ENCODE peak calls at places on chromosomes 1 and 21, in six cellular contexts. N is dorsolateral prefrontal cortex; V is spleen; Z is astrocyte of the spinal cord; A is activated naive CD8-positive, alpha-beta T cell treated with anti-CD3 and anti-CD28 coated beads, Interleukin-2, amount 10 ng/mL, durations not matched to agents 7 days and 5 days; W is NCI-H2227 treated with DMSO at 0.1 percent for 48 hours. G is an unnamed sample.

GRCh38 chr1:83942914-83943313 is 56.0 kb downstream of the TTLL7 start:
- DNase-seq in N (no peak), V (no peak), Z (peak; percentile 38), A (no peak), W (no peak), G (no peak)

GRCh38 chr1:212355230-212355969 is 59.3 kb downstream of the PACC1 start:
- DNase-seq in N (no peak), V (no peak), Z (no peak), A (no peak), W (no peak), G (no peak)

GRCh38 chr21:21730524-21730923 is 732.3 kb downstream of the NCAM2 start:
- DNase-seq in N (no peak), V (no peak), Z (no peak), A (no peak), W (peak; percentile 44), G (no peak)

GRCh38 chr1:236997882-236998281 is 6.4 kb downstream of the MT1HL1 start:
- DNase-seq in N (no peak), V (no peak), Z (no peak), A (no peak), W (no peak), G (no peak)

GRCh38 chr21:32411366-32412161 is 942 bp upstream of the EVA1C start:
- DNase-seq in N (peak; percentile 90), V (peak; percentile 93), Z (peak; percentile 66), A (peak; percentile 77), W (peak; percentile 33), G (peak; percentile 56)

GRCh38 chr1:116956378-116956777 is 45.2 kb upstream of the CD101 start:
- DNase-seq in N (no peak), V (no peak), Z (no peak), A (no peak), W (no peak), G (no peak)

GRCh38 chr1:181010789-181011188 is 11.9 kb downstream of the STX6 start:
- DNase-seq in N (no peak), V (no peak), Z (peak; percentile 60), A (no peak), W (no peak), G (no peak)

GRCh38 chr1:43229831-43230780 is 39.7 kb upstream of the TMEM125 start:
- DNase-seq in N (no peak), V (no peak), Z (no peak), A (no peak), W (no peak), G (no peak)

GRCh38 chr1:200495901-200496300 is 86.1 kb upstream of the ZNF281 start:
- DNase-seq in N (no peak), V (no peak), Z (no peak), A (no peak), W (no peak), G (no peak)

GRCh38 chr1:2174348-2175054 is 20.1 kb downstream of the FAAP20 start:
- DNase-seq in N (peak; percentile 78), V (peak; percentile 86), Z (peak; percentile 64), A (peak; percentile 65), W (peak; percentile 50), G (peak; percentile 10)

GRCh38 chr1:244276646-244277045 is 175.1 kb downstream of the ADSS2 start:
- DNase-seq in N (no peak), V (no peak), Z (peak; percentile 5), A (no peak), W (no peak), G (no peak)

GRCh38 chr1:246219508-246220030 is 287.5 kb downstream of the SMYD3 start:
- DNase-seq in N (no peak), V (no peak), Z (no peak), A (no peak), W (no peak), G (no peak)

GRCh38 chr1:5724847-5725246 is 267.4 kb downstream of the NPHP4 start:
- DNase-seq in N (no peak), V (peak; percentile 39), Z (no peak), A (no peak), W (no peak), G (no peak)

GRCh38 chr21:29248124-29248523 is 50.6 kb upstream of the BACH1 start:
- DNase-seq in N (no peak), V (no peak), Z (no peak), A (no peak), W (no peak), G (no peak)

GRCh38 chr1:62076286-62076685 is 118.4 kb upstream of the L1TD1 start:
- DNase-seq in N (no peak), V (no peak), Z (peak; percentile 81), A (no peak), W (peak; percentile 32), G (no peak)